ENCODE peak calls at places on chromosomes 11 and 22, in six cellular contexts. V, G, J, D, M and R are unnamed samples.
A peak's percentile ranks its signal among the peaks of the same experiment; 100 is the strongest.

GRCh38 chr22:40183029-40183581 is 5.4 kb downstream of the TNRC6B start:
- DNase-seq in D (no peak), G (no peak), J (peak; percentile 68), M (no peak), V (no peak), R (no peak)

GRCh38 chr22:19974233-19974861 is 32.7 kb upstream of the TXNRD2 start:
- DNase-seq in M (peak; percentile 86), G (peak; percentile 41), V (peak; percentile 91), D (peak; percentile 98), J (peak; percentile 75), R (peak; percentile 78)

GRCh38 chr22:50184004-50184461 is 1.7 kb upstream of the TRABD start:
- DNase-seq in V (no peak), G (no peak), M (no peak), J (peak; percentile 55), D (no peak), R (peak; percentile 62)

GRCh38 chr22:42651134-42651533 is 1.9 kb upstream of the CYB5R3 start:
- DNase-seq in M (no peak), G (no peak), J (peak; percentile 52), D (no peak), V (no peak), R (peak; percentile 45)

GRCh38 chr11:72609045-72609444 is 65.2 kb downstream of the PDE2A start:
- DNase-seq in M (no peak), J (no peak), G (no peak), D (no peak), V (no peak), R (no peak)

GRCh38 chr11:10044618-10045017 is 249.4 kb downstream of the SBF2 start:
- DNase-seq in G (peak; percentile 10), D (no peak), V (no peak), M (no peak), J (peak; percentile 4), R (no peak)

GRCh38 chr22:50473855-50474671 is 772 bp downstream of the SBF1 start:
- DNase-seq in V (peak; percentile 81), G (no peak), J (no peak), M (no peak), D (peak; percentile 51), R (peak; percentile 34)

GRCh38 chr11:107545101-107545514 is 20.4 kb downstream of the ALKBH8 start:
- DNase-seq in J (no peak), D (no peak), V (no peak), M (no peak), G (peak; percentile 76), R (no peak)

GRCh38 chr11:72553748-72554147 is 119.4 kb upstream of the CLPB start:
- DNase-seq in D (peak; percentile 36), G (no peak), V (no peak), J (no peak), M (peak; percentile 25), R (no peak)

GRCh38 chr11:33500865-33501479 is 199.7 kb downstream of the C11orf91 start:
- DNase-seq in M (no peak), G (no peak), V (no peak), D (no peak), J (peak; percentile 9), R (no peak)

GRCh38 chr22:24285245-24285644 is 14.6 kb downstream of the SPECC1L start:
- DNase-seq in J (no peak), G (peak; percentile 22), D (no peak), M (no peak), V (no peak), R (no peak)

GRCh38 chr22:19448739-19449421 is 1.4 kb upstream of the C22orf39 start:
- DNase-seq in G (no peak), M (no peak), J (no peak), D (no peak), V (no peak), R (no peak)

GRCh38 chr11:67576742-67577475 is 6.7 kb upstream of the GSTP1 start:
- DNase-seq in M (no peak), J (no peak), V (peak; percentile 33), D (peak; percentile 62), G (no peak), R (no peak)

GRCh38 chr11:90124946-90125345 is 9.5 kb upstream of the NAALAD2 start:
- DNase-seq in V (no peak), M (no peak), G (no peak), J (no peak), D (no peak), R (no peak)

GRCh38 chr22:19005905-19006304 is 69.8 kb upstream of the PRODH start:
- DNase-seq in J (no peak), G (no peak), M (no peak), V (no peak), D (no peak), R (no peak)

GRCh38 chr11:1749787-1750351 is 526 bp downstream of the IFITM10 start:
- DNase-seq in V (no peak), G (no peak), J (no peak), M (no peak), D (no peak), R (peak; percentile 31)

DNA sequence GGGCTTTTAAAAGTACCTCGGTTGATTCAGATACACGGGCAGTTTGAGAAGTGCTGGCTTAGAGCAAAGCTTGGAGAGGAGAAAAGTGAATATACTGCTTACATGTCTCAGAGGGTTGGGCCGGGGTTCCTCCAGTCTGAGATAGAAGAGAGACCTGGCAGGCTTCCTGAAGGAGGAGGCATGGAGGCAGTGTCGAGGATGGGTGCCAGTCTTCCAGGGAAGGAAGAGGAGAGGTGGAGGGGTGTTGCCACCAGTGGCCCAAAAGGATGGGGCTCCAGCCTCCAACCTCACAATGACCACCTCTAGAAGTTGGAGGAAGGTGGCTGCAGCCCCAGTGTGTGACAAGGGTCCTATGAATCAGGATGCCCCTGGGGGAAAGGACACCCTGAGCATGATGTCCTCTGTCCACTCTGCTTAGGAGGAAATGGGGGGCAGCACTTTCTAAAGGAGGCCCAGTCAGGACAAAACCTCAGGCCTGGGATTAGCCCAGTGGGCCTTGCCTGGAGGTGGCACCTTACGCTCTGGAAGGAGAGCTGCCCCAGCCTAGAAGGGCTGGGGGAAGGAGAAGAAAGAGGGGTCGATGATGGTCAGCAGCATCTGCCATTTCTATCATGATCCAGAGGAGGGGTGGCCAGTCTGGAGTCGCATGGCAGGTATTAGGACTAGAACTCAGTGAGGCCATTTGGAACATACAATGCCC is 65.2 kb downstream of the CD82 start:
- DNase-seq in G (no peak), D (no peak), V (no peak), J (no peak), M (no peak), R (no peak)
- TF ChIP-seq JUND in G (no peak), D (no peak), V (no peak), J (no peak), M (no peak), R (no peak)

DNA sequence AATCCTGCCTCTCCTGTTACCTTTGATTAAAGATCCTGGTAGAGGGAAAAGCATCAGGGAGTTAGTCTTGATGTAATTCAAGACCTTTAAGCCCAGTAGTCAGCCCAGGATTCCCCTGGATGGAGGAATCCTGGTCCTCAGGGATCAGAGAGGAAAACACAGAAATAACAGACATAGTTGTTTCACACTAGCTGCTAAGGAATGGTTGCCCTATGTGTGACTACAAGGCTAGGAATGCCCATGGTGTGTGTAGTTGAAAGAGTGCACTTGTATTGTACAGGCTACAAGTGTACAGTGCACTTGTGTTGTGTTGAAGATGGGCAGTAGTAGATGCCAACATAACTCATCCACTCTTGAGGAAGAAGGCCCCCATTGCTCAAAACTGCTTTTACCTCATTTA is 226.8 kb downstream of the AASDHPPT start:
- DNase-seq in J (no peak), M (no peak), G (no peak), V (no peak), D (no peak), R (no peak)
- TF ChIP-seq JUND in J (no peak), M (no peak), G (no peak), V (no peak), D (no peak), R (no peak)

GRCh38 chr11:16350125-16350524 is 6.2 kb downstream of the SOX6 start:
- DNase-seq in V (no peak), M (no peak), J (no peak), D (no peak), G (no peak), R (no peak)
- TF ChIP-seq JUND in V (no peak), M (no peak), J (no peak), D (no peak), G (no peak), R (no peak)

GRCh38 chr22:28341001-28341400 is 338.6 kb downstream of the TTC28 start:
- DNase-seq in V (no peak), G (no peak), M (no peak), J (no peak), D (no peak), R (no peak)
- TF ChIP-seq JUND in V (peak; percentile 86), G (no peak), M (no peak), J (no peak), D (no peak), R (no peak)

GRCh38 chr11:65958306-65958705 is 3.2 kb upstream of the SART1 start:
- DNase-seq in G (no peak), D (no peak), J (no peak), V (no peak), M (no peak), R (no peak)

GRCh38 chr11:65958774-65959420 is 2.6 kb upstream of the SART1 start:
- DNase-seq in J (no peak), D (no peak), G (no peak), V (no peak), M (no peak), R (no peak)

GRCh38 chr11:65952052-65952521 is 6.8 kb downstream of the TSGA10IP start:
- DNase-seq in G (no peak), M (no peak), J (peak; percentile 74), D (no peak), V (no peak), R (no peak)

GRCh38 chr11:65953471-65953870 is 8.1 kb upstream of the SART1 start:
- DNase-seq in J (no peak), V (peak; percentile 48), D (no peak), G (no peak), M (no peak), R (no peak)

DNA sequence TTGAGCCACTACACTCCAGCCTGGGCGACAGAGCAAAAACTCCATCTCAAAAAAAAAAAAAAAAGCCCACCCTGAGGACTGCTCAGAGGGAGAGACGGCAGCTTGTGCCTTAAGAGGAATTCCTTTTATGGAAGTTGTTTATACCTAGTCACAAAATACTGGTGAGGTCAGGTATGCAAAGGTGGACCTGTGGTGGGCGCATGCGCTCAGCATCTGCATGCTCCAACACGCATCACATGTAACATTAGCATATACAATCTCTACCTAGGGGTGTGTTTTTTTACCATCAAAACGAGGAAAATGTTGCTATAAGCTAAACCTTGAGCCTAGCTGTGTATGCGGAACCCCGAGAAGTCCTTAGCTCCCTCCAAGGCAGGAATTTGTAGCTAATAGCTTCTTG is 6.8 kb upstream of the SART1 start:
- DNase-seq in G (no peak), J (no peak), V (no peak), M (no peak), D (no peak), R (no peak)
- TF ChIP-seq JUND in G (no peak), J (no peak), V (no peak), M (no peak), D (no peak), R (no peak)